ENCODE peak calls at places on chromosomes 7 and 10, in four cellular contexts. R is WTC11, Z is HepG2, K is K562. L is an unnamed sample.

GRCh38 chr7:100641463-100641859 is at the start of gene TFR2:
- DNase-seq in R (no peak), Z (peak), K (peak), L (no peak)

GRCh38 chr7:105776068-105776790 is 100.2 kb downstream of the ATXN7L1 start:
- DNase-seq in R (peak), Z (peak), K (peak), L (no peak)

GRCh38 chr10:6579904-6580278 is at the start of gene PRKCQ:
- DNase-seq in R (peak), Z (no peak), K (no peak), L (peak)

GRCh38 chr7:152587366-152587765 is 88.6 kb downstream of the XRCC2 start:
- DNase-seq in R (no peak), Z (no peak), K (no peak), L (no peak)

GRCh38 chr10:33524966-33525365 is 190.5 kb upstream of the NRP1 start:
- DNase-seq in R (no peak), Z (no peak), K (no peak), L (no peak)

GRCh38 chr7:117119192-117119924 is 166.1 kb downstream of the ST7 start:
- DNase-seq in R (peak), Z (peak), K (peak), L (peak)

GRCh38 chr7:43104874-43105520 is 7.5 kb upstream of the HECW1 start:
- DNase-seq in R (no peak), Z (no peak), K (peak), L (no peak)

GRCh38 chr7:19161671-19162070 is 16.4 kb upstream of the FERD3L start:
- DNase-seq in R (no peak), Z (no peak), K (no peak), L (no peak)

GRCh38 chr10:19049577-19049976 is 976 bp downstream of the MALRD1 start:
- DNase-seq in R (no peak), Z (no peak), K (no peak), L (no peak)

GRCh38 chr7:152459724-152460251 is 24.0 kb upstream of the KMT2C start:
- DNase-seq in R (no peak), Z (no peak), K (peak), L (no peak)

GRCh38 chr7:115672024-115672423 is 358.5 kb downstream of the TFEC start:
- DNase-seq in R (no peak), Z (no peak), K (no peak), L (no peak)

GRCh38 chr7:98740643-98741042 is 123.6 kb downstream of the NPTX2 start:
- DNase-seq in R (no peak), Z (no peak), K (no peak), L (no peak)

GRCh38 chr10:107733328-107733727 is 568.8 kb upstream of the SORCS1 start:
- DNase-seq in R (no peak), Z (no peak), K (no peak), L (no peak)

GRCh38 chr7:116547347-116547746 is 22.5 kb downstream of the CAV1 start:
- DNase-seq in R (no peak), Z (no peak), K (no peak), L (no peak)

GRCh38 chr7:157318015-157318706 is 18.6 kb upstream of the DNAJB6 start:
- DNase-seq in R (no peak), Z (no peak), K (no peak), L (no peak)

GRCh38 chr7:13875496-13876074 is 113.9 kb downstream of the ETV1 start:
- DNase-seq in R (no peak), Z (no peak), K (peak), L (no peak)

GRCh38 chr7:40799-41750 is 151.3 kb upstream of the FAM20C start:
- DNase-seq in R (no peak), Z (no peak), K (no peak), L (no peak)

GRCh38 chr10:17247210-17247609 is 19.2 kb downstream of the VIM start:
- DNase-seq in R (no peak), Z (no peak), K (peak), L (no peak)

GRCh38 chr7:111358915-111359314 is 203.4 kb downstream of the IMMP2L start:
- DNase-seq in R (no peak), Z (no peak), K (no peak), L (no peak)

GRCh38 chr7:111356941-111357340 is 205.4 kb downstream of the IMMP2L start:
- DNase-seq in R (no peak), Z (no peak), K (no peak), L (no peak)

GRCh38 chr7:111352319-111352718 is 210.0 kb downstream of the IMMP2L start:
- DNase-seq in R (no peak), Z (no peak), K (no peak), L (no peak)

GRCh38 chr7:111362660-111363059 is 199.6 kb downstream of the IMMP2L start:
- DNase-seq in R (no peak), Z (no peak), K (no peak), L (no peak)

GRCh38 chr7:111357691-111358090 is 204.6 kb downstream of the IMMP2L start:
- DNase-seq in R (no peak), Z (no peak), K (no peak), L (no peak)
- TF ChIP-seq ELF4 in R (no peak), Z (no peak), K (no peak), L (no peak)

DNA sequence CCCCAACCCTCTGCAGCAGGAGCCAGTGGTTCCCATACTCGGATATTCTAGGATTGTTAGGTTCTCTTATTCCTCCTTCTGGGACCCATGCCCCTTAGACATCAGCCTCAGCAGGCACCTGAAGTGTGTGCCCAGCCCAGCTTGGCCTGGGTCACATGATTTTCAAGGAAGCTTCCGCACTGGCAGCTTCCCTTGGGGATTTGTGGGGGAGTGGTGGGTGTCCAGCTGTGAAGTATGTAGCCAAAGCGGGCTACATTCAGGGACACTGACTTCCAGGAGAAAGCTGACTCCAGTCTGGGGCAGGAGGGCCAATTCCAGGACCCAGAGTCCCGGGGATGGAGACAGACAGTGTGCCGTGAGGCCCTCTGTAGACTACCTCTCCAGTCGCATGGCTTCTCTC is 1.3 kb downstream of the LDB1 start:
- DNase-seq in R (no peak), Z (no peak), K (no peak), L (no peak)
- TF ChIP-seq ELF4 in R (no peak), Z (no peak), K (no peak), L (no peak)

GRCh38 chr10:74930962-74931361 is 104.6 kb downstream of the KAT6B start:
- DNase-seq in R (no peak), Z (no peak), K (no peak), L (no peak)

GRCh38 chr10:74926791-74927585 is 100.6 kb downstream of the KAT6B start:
- DNase-seq in R (no peak), Z (peak), K (no peak), L (no peak)

GRCh38 chr10:74927701-74928100 is 101.3 kb downstream of the KAT6B start:
- DNase-seq in R (no peak), Z (no peak), K (no peak), L (no peak)

GRCh38 chr10:74928742-74929191 is 102.4 kb downstream of the KAT6B start:
- DNase-seq in R (no peak), Z (no peak), K (no peak), L (no peak)

DNA sequence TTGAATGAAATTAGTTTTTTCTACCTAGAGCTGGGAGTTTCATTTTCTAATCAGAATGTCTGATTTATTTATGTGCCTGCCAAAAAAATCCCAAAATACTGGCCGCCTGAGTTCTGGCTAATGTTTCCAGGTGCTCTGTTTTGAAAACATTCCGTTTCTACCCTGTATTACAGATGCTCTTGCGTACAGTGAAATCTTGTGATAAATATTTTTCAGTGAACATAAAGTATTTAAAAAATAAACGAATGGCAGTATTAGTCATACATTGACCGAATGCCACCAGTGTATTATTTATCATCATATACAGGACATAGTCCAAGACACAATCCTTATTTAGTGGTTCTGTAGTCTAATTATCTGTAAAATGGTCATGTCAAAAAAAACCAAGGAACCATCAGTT is 102.8 kb downstream of the KAT6B start:
- DNase-seq in R (no peak), Z (no peak), K (no peak), L (no peak)
- TF ChIP-seq ELF4 in R (no peak), Z (no peak), K (no peak), L (no peak)

DNA sequence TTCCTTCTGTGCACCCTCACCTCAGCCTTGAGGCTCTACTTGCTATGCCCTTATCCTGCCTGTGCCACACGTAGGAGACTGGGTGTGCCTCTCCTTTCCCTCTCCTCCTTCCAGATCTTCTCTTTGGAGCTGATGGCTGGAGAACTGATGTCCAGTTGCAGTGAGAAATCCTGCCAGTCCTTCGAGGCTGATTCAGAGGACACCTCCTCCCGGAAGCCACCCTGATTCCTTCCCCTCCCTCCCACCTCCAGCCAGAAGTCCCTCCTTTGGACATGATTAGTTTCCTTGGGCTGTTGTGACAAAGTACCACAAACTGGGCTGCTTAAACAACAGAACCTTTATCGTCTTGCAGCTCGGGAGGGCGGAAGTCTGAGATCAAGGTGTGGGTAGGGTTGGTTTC is 161.5 kb downstream of the LYZL1 start:
- DNase-seq in R (no peak), Z (no peak), K (no peak), L (no peak)
- TF ChIP-seq ELF4 in R (no peak), Z (no peak), K (no peak), L (no peak)

GRCh38 chr10:119867317-119867716 is 5.3 kb downstream of the MCMBP start:
- DNase-seq in R (no peak), Z (no peak), K (no peak), L (no peak)

GRCh38 chr10:119872610-119872859 is at the start of gene MCMBP:
- DNase-seq in R (no peak), Z (no peak), K (no peak), L (no peak)

GRCh38 chr10:119871881-119872609 is 598 bp downstream of the MCMBP start:
- DNase-seq in R (peak), Z (no peak), K (peak), L (peak)

GRCh38 chr10:119878524-119878923 is 5.9 kb upstream of the MCMBP start:
- DNase-seq in R (no peak), Z (no peak), K (no peak), L (no peak)

DNA sequence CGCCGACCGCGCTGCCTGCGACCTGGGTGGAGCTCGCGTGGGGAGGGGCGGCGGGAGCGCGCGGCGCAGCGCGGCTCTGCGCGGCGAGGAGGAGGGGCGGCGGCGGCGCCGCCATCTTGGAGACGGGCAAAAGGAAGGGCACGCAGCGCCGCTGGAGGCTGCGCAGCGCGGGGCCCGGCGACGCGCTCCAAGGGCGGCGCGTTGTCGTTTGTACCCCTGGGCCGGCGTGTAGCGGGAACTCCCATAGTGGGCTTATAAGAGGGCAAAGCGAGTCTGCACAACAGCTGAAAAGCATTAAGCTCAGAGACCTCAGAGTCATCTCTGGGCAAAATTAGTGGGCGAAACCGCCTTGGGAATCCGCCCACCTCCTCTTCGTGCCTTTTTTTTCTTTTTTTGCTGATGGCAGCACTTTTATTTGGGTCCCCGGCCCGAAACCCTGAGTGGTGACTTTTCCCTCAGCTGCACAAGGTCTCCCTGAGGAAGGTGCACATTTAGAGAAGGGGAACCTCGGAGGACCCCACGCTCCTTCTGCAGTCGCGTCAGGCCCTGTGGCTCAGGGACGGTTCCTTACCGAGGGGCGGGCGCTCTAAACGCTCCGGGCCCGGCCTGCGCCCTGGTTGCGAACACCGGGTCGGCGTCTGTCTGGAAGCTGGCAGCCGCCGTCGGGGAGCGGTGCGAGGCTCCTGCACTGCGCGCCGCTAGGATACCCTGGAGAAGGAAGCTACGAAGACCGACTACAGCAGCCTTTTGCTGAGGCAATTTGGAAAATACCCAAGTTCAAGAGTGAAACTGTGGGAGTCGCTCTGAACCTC is 423 bp upstream of the MCMBP start:
- DNase-seq in R (peak), Z (peak), K (peak), L (peak)
- TF ChIP-seq ELF4 in R (no peak), Z (peak), K (no peak), L (no peak)

GRCh38 chr10:74544106-74544505 is 282.3 kb upstream of the KAT6B start:
- DNase-seq in R (no peak), Z (no peak), K (no peak), L (no peak)

GRCh38 chr10:74543276-74543675 is 283.1 kb upstream of the KAT6B start:
- DNase-seq in R (no peak), Z (no peak), K (no peak), L (no peak)

GRCh38 chr10:74541375-74541774 is 285.0 kb upstream of the KAT6B start:
- DNase-seq in R (no peak), Z (no peak), K (no peak), L (no peak)

GRCh38 chr10:74539317-74539716 is 287.1 kb upstream of the KAT6B start:
- DNase-seq in R (no peak), Z (no peak), K (no peak), L (no peak)

DNA sequence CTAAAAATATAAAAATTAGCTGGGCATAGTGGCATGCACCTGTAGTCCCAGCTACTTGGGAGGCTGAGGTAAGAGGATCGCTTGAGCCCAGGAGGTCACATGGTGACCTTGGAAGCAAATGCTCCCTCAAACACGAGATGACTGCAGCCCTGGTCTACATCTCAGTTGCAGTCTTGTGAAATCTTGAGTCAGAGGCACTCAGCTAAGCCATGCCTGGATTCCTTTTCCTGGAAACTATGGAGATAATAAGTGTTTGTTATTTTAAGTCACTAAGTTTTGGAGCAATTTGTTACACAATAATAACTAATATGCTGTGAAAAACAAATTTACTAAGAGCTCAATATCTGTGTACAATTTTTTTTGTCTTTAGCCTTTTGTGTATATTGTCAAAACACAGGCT is 284.3 kb upstream of the KAT6B start:
- DNase-seq in R (no peak), Z (no peak), K (no peak), L (no peak)
- TF ChIP-seq ELF4 in R (no peak), Z (no peak), K (no peak), L (no peak)

DNA sequence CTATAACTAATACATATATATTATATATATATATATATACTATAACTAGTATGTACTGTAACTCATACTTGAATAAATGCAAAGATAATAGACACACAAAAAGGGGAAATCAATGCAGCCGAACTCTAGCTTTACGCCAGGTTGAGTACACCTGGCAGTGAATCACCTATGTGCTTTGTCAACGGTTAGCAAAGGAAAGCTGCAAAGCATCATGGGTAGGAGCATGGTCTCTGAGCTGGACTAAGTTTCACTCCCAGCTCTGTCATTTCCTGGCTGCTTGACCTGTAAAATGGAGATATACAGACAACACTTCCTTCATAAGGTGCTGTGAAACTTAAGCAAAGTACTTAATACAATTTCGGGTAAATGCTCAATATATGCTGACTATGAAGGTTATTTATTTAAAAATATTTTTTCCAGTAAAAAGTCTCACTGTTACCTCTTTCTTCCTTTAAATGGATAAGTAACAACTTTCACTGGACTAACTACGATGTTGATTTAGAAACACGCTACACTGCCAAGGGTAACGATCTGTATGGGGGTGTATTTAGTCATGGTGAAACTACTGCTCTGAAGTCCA is 61.7 kb upstream of the ITGA8 start:
- DNase-seq in R (no peak), Z (no peak), K (no peak), L (no peak)
- TF ChIP-seq ELF4 in R (no peak), Z (no peak), K (no peak), L (no peak)

GRCh38 chr10:100345570-100346330 is 1.3 kb upstream of the SCD start:
- DNase-seq in R (no peak), Z (peak), K (no peak), L (no peak)

GRCh38 chr10:100346765-100347567 is at the start of gene SCD:
- DNase-seq in R (peak), Z (peak), K (peak), L (peak)

GRCh38 chr10:100344386-100344785 is 2.6 kb upstream of the SCD start:
- DNase-seq in R (no peak), Z (no peak), K (no peak), L (no peak)

GRCh38 chr10:100347568-100348195 is 649 bp downstream of the SCD start:
- DNase-seq in R (no peak), Z (no peak), K (no peak), L (peak)

GRCh38 chr10:100346351-100346764 is 675 bp upstream of the SCD start:
- DNase-seq in R (peak), Z (peak), K (peak), L (peak)
- TF ChIP-seq ELF4 in R (no peak), Z (no peak), K (no peak), L (no peak)

GRCh38 chr10:11302181-11302580 is 284.5 kb downstream of the CELF2 start:
- DNase-seq in R (no peak), Z (no peak), K (no peak), L (no peak)
- TF ChIP-seq ELF4 in R (no peak), Z (no peak), K (no peak), L (no peak)

GRCh38 chr10:27252267-27253000 is 11.8 kb upstream of the ACBD5 start:
- DNase-seq in R (peak), Z (no peak), K (peak), L (no peak)

GRCh38 chr10:27258492-27258837 is 17.9 kb upstream of the ACBD5 start:
- DNase-seq in R (no peak), Z (no peak), K (no peak), L (no peak)

GRCh38 chr10:27256790-27257189 is 16.2 kb upstream of the ACBD5 start:
- DNase-seq in R (no peak), Z (no peak), K (no peak), L (no peak)

GRCh38 chr10:27258838-27259532 is 18.4 kb upstream of the ACBD5 start:
- DNase-seq in R (peak), Z (no peak), K (no peak), L (no peak)

DNA sequence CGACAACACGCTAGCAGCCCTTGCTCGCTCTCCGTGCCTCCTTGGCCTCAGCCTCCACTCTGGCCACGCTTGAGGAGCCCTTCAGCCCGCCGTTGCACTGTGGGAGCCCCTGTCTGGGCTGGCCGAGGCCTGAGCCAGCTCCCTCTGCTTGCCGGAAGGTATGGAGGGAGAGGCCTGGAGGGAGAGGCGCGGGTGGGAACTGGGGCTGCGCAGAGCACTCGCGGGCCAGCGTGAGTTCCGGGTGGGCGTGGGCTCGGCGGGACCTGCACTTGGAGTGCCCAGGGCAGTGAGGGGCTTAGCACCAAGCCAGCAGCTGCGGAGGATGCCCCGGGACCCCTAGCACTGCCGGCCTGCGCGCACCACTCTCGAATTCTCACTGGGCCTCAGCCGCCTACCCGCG is 15.7 kb upstream of the ACBD5 start:
- DNase-seq in R (no peak), Z (no peak), K (no peak), L (no peak)
- TF ChIP-seq ELF4 in R (no peak), Z (no peak), K (no peak), L (no peak)

L was measured in HEK293T.